ENCODE peak calls at places on chromosomes 2 and 18, in ten cellular contexts. H is colonic mucosa, S is A549, R is lower lobe of right lung, E is body of pancreas, I is heart left ventricle, P is Panc1, J is psoas muscle, K is mammary epithelial cell, A is tibial artery. D is an unnamed sample.

GRCh38 chr2:119545754-119546445 is 1.7 kb downstream of the CFAP221 start:
- DNase-seq in J (no peak), R (no peak), P (no peak), I (no peak), H (no peak), E (peak; percentile 59), A (no peak), S (no peak), K (no peak), D (no peak)

GRCh38 chr18:72542993-72543361 is 1.2 kb downstream of the CBLN2 start:
- DNase-seq in J (no peak), A (no peak), P (no peak), S (no peak), H (no peak), I (no peak), E (no peak), R (no peak), K (peak; percentile 1), D (no peak)

GRCh38 chr2:204255469-204255868 is 289.8 kb upstream of the PARD3B start:
- DNase-seq in S (no peak), R (no peak), I (no peak), J (no peak), A (no peak), P (no peak), K (no peak), H (no peak), E (no peak), D (no peak)

GRCh38 chr18:58865009-58865345 is 300 bp downstream of the ZNF532 start:
- DNase-seq in J (no peak), S (no peak), A (no peak), E (no peak), I (no peak), K (no peak), H (no peak), R (no peak), P (no peak), D (no peak)

GRCh38 chr2:23206652-23207051 is 178.3 kb upstream of the KLHL29 start:
- DNase-seq in J (no peak), K (no peak), H (no peak), P (no peak), A (no peak), E (no peak), I (no peak), R (no peak), S (no peak), D (no peak)

GRCh38 chr2:109382946-109383345 is 230.8 kb downstream of the SEPTIN10 start:
- DNase-seq in I (peak; percentile 85), H (no peak), P (no peak), A (peak; percentile 80), J (peak; percentile 59), K (no peak), R (peak; percentile 73), S (no peak), E (peak; percentile 58), D (peak; percentile 67)

GRCh38 chr2:181673178-181673577 is 7.1 kb downstream of the NEUROD1 start:
- DNase-seq in P (no peak), S (no peak), J (no peak), E (no peak), H (no peak), R (no peak), I (no peak), A (no peak), K (no peak), D (no peak)

GRCh38 chr18:67646890-67647289 is 130.4 kb upstream of the DSEL start:
- DNase-seq in H (no peak), I (no peak), P (no peak), E (no peak), S (no peak), R (no peak), J (no peak), K (no peak), A (no peak), D (no peak)

DNA sequence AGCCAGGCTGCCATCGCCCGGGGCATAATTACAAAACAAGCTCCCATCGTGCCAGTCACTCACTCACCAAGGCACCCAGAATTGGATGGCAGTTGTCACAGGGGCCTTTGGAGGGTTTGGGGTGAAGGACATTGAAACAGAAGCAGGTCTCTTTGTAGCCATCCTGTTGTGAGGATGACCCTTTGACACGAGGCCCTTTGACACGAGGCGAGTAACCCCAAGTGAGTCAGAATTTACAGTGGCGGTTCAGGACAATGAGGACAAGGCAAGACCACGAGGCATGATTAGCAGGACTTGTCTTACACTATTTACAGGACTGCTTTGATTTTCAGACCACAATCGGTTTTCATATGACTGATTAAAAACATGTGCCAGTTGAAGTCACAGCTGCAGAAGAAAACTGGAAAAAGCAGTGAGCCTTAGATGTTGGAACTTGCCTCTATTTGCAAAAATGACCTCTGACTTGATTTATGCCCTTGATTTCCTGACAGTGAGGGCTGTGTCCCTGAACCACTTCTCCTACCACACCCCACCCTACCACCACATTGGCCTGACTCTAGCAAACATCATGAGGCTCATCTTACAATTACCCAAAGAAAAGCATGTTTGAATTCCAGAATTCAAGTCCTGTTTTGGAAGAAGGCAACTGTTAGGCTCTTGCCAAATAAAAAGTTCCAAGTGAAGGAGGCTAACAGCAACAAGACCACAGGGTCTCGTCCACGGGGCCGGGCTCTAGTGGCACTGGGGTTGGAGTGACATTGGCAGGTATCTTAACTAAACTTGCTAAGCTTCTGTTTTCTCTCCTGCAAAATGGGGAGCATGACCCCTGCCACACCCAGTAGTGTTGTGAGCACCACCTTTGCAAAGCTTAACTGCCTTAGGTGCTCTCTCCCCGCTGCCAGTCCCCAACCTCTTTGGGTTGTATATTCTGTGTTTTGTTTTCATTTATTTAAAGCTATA is 64.4 kb upstream of the FOSL2 start:
- DNase-seq in A (no peak), R (no peak), H (no peak), K (no peak), I (no peak), E (no peak), J (no peak), S (no peak), P (no peak), D (no peak)
- H3K9me3 ChIP-seq in A (no peaks in the 10 kb centered on the region), R (no peaks in the 10 kb centered on the region), H (no peaks in the 10 kb centered on the region), K (no peaks in the 10 kb centered on the region), I (no peaks in the 10 kb centered on the region), E (no peaks in the 10 kb centered on the region), J (no peaks in the 10 kb centered on the region), S (no peaks in the 10 kb centered on the region), P (no peaks in the 10 kb centered on the region), D (no peaks in the 10 kb centered on the region)

GRCh38 chr18:77105680-77106079 is 26.9 kb downstream of the MBP start:
- DNase-seq in E (no peak), H (no peak), I (no peak), R (no peak), S (no peak), J (no peak), P (no peak), A (no peak), K (no peak), D (no peak)

GRCh38 chr18:77108001-77108692 is 24.4 kb downstream of the MBP start:
- DNase-seq in K (no peak), H (peak; percentile 59), P (no peak), E (no peak), J (no peak), S (no peak), R (no peak), I (peak; percentile 61), A (peak; percentile 75), D (no peak)

GRCh38 chr18:77108821-77109692 is 23.5 kb downstream of the MBP start:
- DNase-seq in A (no peak), S (no peak), P (no peak), J (no peak), I (no peak), E (no peak), K (no peak), H (no peak), R (no peak), D (no peak)

GRCh38 chr18:77106331-77106730 is 26.3 kb downstream of the MBP start:
- DNase-seq in A (no peak), P (no peak), J (no peak), S (no peak), I (no peak), K (no peak), H (no peak), E (no peak), R (no peak), D (no peak)

GRCh38 chr18:77107218-77107815 is 25.3 kb downstream of the MBP start:
- DNase-seq in R (no peak), J (no peak), A (no peak), E (no peak), H (no peak), I (no peak), K (no peak), P (no peak), S (no peak), D (no peak)
- H3K4me1 ChIP-seq in R (peaks cover 92% of the 10 kb centered on the region), J (peaks cover 69% of the 10 kb centered on the region), A (no peaks in the 10 kb centered on the region), E (peaks cover 10% of the 10 kb centered on the region), H (no peaks in the 10 kb centered on the region), I (peaks cover 11% of the 10 kb centered on the region), K (peaks cover 32% of the 10 kb centered on the region), P (peaks cover 100% of the 10 kb centered on the region), S (peaks cover 66% of the 10 kb centered on the region), D (peaks cover 79% of the 10 kb centered on the region)

DNA sequence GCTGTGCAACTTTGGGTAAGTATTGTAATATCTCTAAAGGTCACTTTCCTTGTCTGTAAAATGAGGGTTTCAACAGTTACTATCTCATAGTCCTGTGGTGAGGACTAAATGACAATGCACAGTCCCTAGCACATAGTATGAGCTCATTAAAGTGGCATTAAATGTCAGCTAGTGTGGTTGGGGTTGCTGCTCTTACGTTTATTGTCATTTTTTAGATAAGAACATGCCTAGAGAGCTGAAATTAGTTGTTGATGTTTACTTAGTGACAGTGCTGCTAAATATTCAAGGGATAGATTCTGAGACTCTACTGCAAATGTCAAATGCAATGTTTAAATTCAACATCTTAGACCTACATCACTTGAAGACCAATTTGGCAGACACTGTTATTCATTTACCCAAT is 356.1 kb upstream of the ETAA1 start:
- DNase-seq in S (no peak), I (no peak), A (no peak), J (no peak), R (no peak), E (no peak), H (no peak), K (no peak), P (no peak), D (no peak)
- H3K9me3 ChIP-seq in S (no peaks in the 10 kb centered on the region), I (no peaks in the 10 kb centered on the region), A (no peaks in the 10 kb centered on the region), J (no peaks in the 10 kb centered on the region), R (no peaks in the 10 kb centered on the region), E (no peaks in the 10 kb centered on the region), H (no peaks in the 10 kb centered on the region), K (no peaks in the 10 kb centered on the region), P (no peaks in the 10 kb centered on the region), D (no peaks in the 10 kb centered on the region)

GRCh38 chr2:240247868-240248820 is 107.7 kb upstream of the OTOS start:
- DNase-seq in I (no peak), E (no peak), S (no peak), P (no peak), J (no peak), K (no peak), R (peak; percentile 38), H (peak; percentile 17), A (no peak), D (no peak)

GRCh38 chr2:240248981-240249422 is 108.5 kb upstream of the OTOS start:
- DNase-seq in R (peak; percentile 43), P (no peak), J (no peak), S (no peak), A (no peak), K (no peak), E (no peak), H (peak; percentile 9), I (no peak), D (no peak)

GRCh38 chr2:240250985-240251847 is 110.8 kb upstream of the OTOS start:
- DNase-seq in S (peak; percentile 80), J (peak; percentile 92), E (peak; percentile 96), P (peak; percentile 50), R (peak; percentile 87), I (peak; percentile 88), K (peak; percentile 83), A (peak; percentile 94), H (peak; percentile 74), D (peak; percentile 90)

GRCh38 chr2:240250150-240250984 is 109.9 kb upstream of the OTOS start:
- DNase-seq in J (no peak), K (no peak), I (no peak), H (peak; percentile 16), S (no peak), P (no peak), A (no peak), E (no peak), R (peak; percentile 36), D (no peak)

DNA sequence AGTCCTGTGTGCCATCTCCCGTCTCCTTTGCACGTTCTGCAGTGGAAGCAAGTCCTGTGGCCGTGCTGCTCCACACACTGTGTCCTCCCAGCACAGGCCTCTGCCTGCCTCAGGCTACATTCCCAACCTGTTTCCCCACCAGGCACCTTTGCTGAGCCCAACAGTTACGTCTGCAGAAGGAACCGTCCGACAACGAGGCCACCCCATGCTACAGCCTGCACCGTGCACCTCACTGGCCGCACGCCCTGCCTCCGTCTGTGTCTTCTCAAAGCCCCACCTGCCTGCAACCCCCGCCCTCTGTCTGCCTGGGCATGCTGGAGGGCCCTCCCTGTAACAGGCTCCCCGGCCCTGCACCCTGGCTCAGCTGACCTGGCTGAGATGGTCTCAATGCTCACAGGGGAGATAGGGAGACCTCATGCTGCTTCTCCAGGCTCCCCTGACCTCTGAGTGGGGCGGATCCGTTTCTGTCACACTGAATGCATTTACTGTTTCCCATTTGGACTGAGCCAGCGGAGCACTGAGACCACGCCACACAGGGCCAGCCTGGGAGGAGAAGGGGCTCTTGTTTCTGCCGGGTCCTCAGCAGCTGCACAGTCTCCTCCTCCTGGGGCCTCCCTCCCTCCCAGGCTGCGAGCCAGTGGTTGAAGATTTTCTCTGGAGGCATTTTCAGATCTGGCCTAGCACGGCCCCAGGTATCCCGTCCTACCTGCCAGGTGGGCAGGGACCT is 109.1 kb upstream of the OTOS start:
- DNase-seq in K (no peak), H (peak; percentile 9), I (no peak), R (peak; percentile 45), P (no peak), E (no peak), A (no peak), J (no peak), S (no peak), D (no peak)
- H3K4me1 ChIP-seq in K (peaks cover 23% of the 10 kb centered on the region), H (no peaks in the 10 kb centered on the region), I (peaks cover 17% of the 10 kb centered on the region), R (peaks cover 26% of the 10 kb centered on the region), P (peaks cover 13% of the 10 kb centered on the region), E (peaks cover 48% of the 10 kb centered on the region), A (no peaks in the 10 kb centered on the region), J (peaks cover 28% of the 10 kb centered on the region), S (peaks cover 25% of the 10 kb centered on the region), D (peaks cover 43% of the 10 kb centered on the region)